ENCODE peak calls at places on chromosomes 4 and X, in ten cellular contexts. D is fibroblast of lung; K is left ventricle myocardium inferior; I is testis; B is uterus; Q is PC-9; M is tibial artery; W is naive thymus-derived CD4-positive, alpha-beta T cell; Y is GM23248; Z is mammary epithelial cell. U is an unnamed sample.

GRCh38 chr4:63036159-63036866 is 1372.9 kb downstream of the TECRL start:
- DNase-seq in D (no peak), K (no peak), I (no peak), B (no peak), Q (no peak), M (no peak), W (no peak), Y (no peak), Z (no peak), U (no peak)

GRCh38 chrX:55908685-55909212 is 191.2 kb downstream of the RRAGB start:
- DNase-seq in D (peak; percentile 8), K (no peak), I (peak; percentile 44), B (no peak), Q (peak; percentile 29), M (peak; percentile 16), W (peak; percentile 0), Y (peak; percentile 35), Z (peak; percentile 20), U (no peak)

GRCh38 chrX:15815779-15816452 is 25.6 kb downstream of the ZRSR2 start:
- DNase-seq in D (peak; percentile 33), K (no peak), I (peak; percentile 23), B (no peak), Q (no peak), M (no peak), W (peak; percentile 11), Y (peak; percentile 31), Z (no peak), U (no peak)

GRCh38 chr4:127643791-127644190 is 11.0 kb downstream of the INTU start:
- DNase-seq in D (no peak), K (no peak), I (no peak), B (no peak), Q (no peak), M (no peak), W (no peak), Y (no peak), Z (no peak), U (no peak)

GRCh38 chr4:87079967-87080366 is 140.5 kb downstream of the KLHL8 start:
- DNase-seq in D (no peak), K (no peak), I (no peak), B (no peak), Q (no peak), M (no peak), W (no peak), Y (no peak), Z (no peak), U (no peak)

GRCh38 chrX:17814059-17814458 is 47.0 kb downstream of the RAI2 start:
- DNase-seq in D (no peak), K (no peak), I (no peak), B (no peak), Q (no peak), M (no peak), W (no peak), Y (peak; percentile 19), Z (no peak), U (peak; percentile 75)

GRCh38 chrX:14712096-14712495 is 160.8 kb downstream of the FANCB start:
- DNase-seq in D (no peak), K (no peak), I (no peak), B (no peak), Q (no peak), M (no peak), W (no peak), Y (no peak), Z (no peak), U (no peak)

GRCh38 chr4:172650758-172651495 is 517.7 kb upstream of the GALNT7 start:
- DNase-seq in D (no peak), K (no peak), I (no peak), B (no peak), Q (no peak), M (no peak), W (no peak), Y (no peak), Z (no peak), U (no peak)

GRCh38 chrX:23246001-23246400 is 88.6 kb upstream of the PTCHD1 start:
- DNase-seq in D (peak; percentile 69), K (no peak), I (no peak), B (no peak), Q (no peak), M (no peak), W (no peak), Y (no peak), Z (peak; percentile 0), U (no peak)

GRCh38 chr4:7705062-7705461 is 234.6 kb downstream of the AFAP1 start:
- DNase-seq in D (no peak), K (peak; percentile 35), I (peak; percentile 76), B (no peak), Q (no peak), M (no peak), W (no peak), Y (peak; percentile 12), Z (no peak), U (no peak)

DNA sequence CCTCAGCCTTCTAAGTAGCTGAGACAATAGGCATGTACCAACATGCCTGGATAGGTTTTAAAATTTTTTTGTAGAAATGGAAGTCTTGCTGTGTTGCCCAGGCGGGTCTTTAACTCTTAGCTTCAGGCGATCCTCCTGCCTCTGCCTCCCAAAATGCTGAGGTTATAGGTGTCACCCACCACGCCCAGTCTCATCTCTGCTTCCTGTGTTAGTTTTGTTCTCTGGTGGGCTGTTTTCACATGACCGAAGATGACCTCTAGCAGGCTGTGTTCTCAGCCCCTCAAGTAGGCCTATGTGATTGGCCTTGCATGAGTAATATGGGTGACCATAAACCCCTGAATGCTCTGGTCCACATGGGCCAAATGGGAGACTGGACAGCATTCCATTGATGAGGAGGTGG is 56.8 kb upstream of the MSANTD1 start:
- DNase-seq in D (no peak), K (no peak), I (no peak), B (no peak), Q (no peak), M (no peak), W (no peak), Y (no peak), Z (peak; percentile 4), U (no peak)
- H3K36me3 ChIP-seq in D (peaks cover 15% of the 10 kb centered on the region), K (peaks cover 72% of the 10 kb centered on the region), I (no peaks in the 10 kb centered on the region), B (no peaks in the 10 kb centered on the region), Q (no peaks in the 10 kb centered on the region), M (peaks cover 94% of the 10 kb centered on the region), W (no peaks in the 10 kb centered on the region), Y (peaks cover 17% of the 10 kb centered on the region), Z (peaks cover 17% of the 10 kb centered on the region), U (peaks cover 40% of the 10 kb centered on the region)

GRCh38 chr4:165505991-165506779 is 127.4 kb downstream of the CPE start:
- DNase-seq in D (peak; percentile 86), K (no peak), I (no peak), B (no peak), Q (peak; percentile 1), M (no peak), W (no peak), Y (peak; percentile 72), Z (peak; percentile 52), U (peak; percentile 36)

GRCh38 chr4:165506780-165507305 is 128.0 kb downstream of the CPE start:
- DNase-seq in D (no peak), K (no peak), I (no peak), B (no peak), Q (no peak), M (no peak), W (no peak), Y (peak; percentile 9), Z (no peak), U (no peak)

GRCh38 chr4:165507381-165507780 is 128.6 kb downstream of the CPE start:
- DNase-seq in D (no peak), K (no peak), I (no peak), B (no peak), Q (no peak), M (no peak), W (no peak), Y (no peak), Z (no peak), U (no peak)

GRCh38 chr4:165508372-165509120 is 129.7 kb downstream of the CPE start:
- DNase-seq in D (no peak), K (no peak), I (no peak), B (no peak), Q (no peak), M (no peak), W (no peak), Y (no peak), Z (no peak), U (no peak)

GRCh38 chr4:165502919-165503907 is 124.4 kb downstream of the CPE start:
- DNase-seq in D (peak; percentile 57), K (no peak), I (no peak), B (no peak), Q (no peak), M (no peak), W (no peak), Y (peak; percentile 28), Z (peak; percentile 60), U (no peak)
- H3K27ac ChIP-seq in D (no peak overlapping the region), K (peak overlapping the region; percentile 3), I (no peak overlapping the region), B (no peak overlapping the region), Q (no peak overlapping the region), M (no peak overlapping the region), W (no peak overlapping the region), Y (no peak overlapping the region), Z (no peak overlapping the region), U (no peak overlapping the region)

DNA sequence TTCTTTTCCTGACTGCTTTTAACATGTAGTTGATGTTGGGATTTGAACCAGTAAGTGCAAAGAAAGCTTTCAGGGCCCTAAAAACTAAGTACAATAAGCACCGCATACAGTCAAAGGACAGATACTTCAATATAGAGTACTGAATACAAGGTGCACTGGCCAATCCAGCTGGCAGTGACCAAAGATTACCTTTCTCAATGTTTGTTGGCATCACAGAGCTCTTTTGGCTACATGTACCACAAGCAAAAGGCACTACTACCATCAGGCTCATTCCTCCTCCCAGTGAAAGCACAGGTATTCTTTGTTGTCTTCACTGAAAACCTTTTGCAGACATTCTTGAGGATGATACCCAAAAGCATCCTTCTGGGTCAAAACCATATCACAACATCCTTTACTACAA is 65.2 kb upstream of the ZCCHC13 start:
- DNase-seq in D (no peak), K (no peak), I (no peak), B (no peak), Q (no peak), M (no peak), W (no peak), Y (no peak), Z (no peak), U (no peak)
- H3K36me3 ChIP-seq in D (no peaks in the 10 kb centered on the region), K (no peaks in the 10 kb centered on the region), I (no peaks in the 10 kb centered on the region), B (no peaks in the 10 kb centered on the region), Q (peaks cover 6% of the 10 kb centered on the region), M (peaks cover 7% of the 10 kb centered on the region), W (no peaks in the 10 kb centered on the region), Y (no peaks in the 10 kb centered on the region), Z (peaks cover 4% of the 10 kb centered on the region), U (peaks cover 19% of the 10 kb centered on the region)

GRCh38 chr4:6447561-6448290 is 24.7 kb downstream of the PPP2R2C start:
- DNase-seq in D (no peak), K (no peak), I (no peak), B (no peak), Q (no peak), M (no peak), W (no peak), Y (no peak), Z (no peak), U (peak; percentile 47)

GRCh38 chr4:6444587-6444986 is 27.8 kb downstream of the PPP2R2C start:
- DNase-seq in D (no peak), K (no peak), I (no peak), B (no peak), Q (no peak), M (no peak), W (no peak), Y (no peak), Z (no peak), U (no peak)

GRCh38 chr4:6446538-6447451 is 25.6 kb downstream of the PPP2R2C start:
- DNase-seq in D (no peak), K (peak; percentile 49), I (no peak), B (peak; percentile 67), Q (no peak), M (no peak), W (no peak), Y (no peak), Z (no peak), U (peak; percentile 82)

GRCh38 chr4:6445403-6446129 is 26.8 kb downstream of the PPP2R2C start:
- DNase-seq in D (no peak), K (no peak), I (no peak), B (no peak), Q (no peak), M (no peak), W (no peak), Y (no peak), Z (no peak), U (no peak)

GRCh38 chr4:6446130-6446482 is 26.3 kb downstream of the PPP2R2C start:
- DNase-seq in D (no peak), K (no peak), I (no peak), B (no peak), Q (no peak), M (no peak), W (no peak), Y (no peak), Z (no peak), U (no peak)
- H3K27ac ChIP-seq in D (no peak overlapping the region), K (no peak overlapping the region), I (no peak overlapping the region), B (peak overlapping the region; percentile 57), Q (no peak overlapping the region), M (no peak overlapping the region), W (no peak overlapping the region), Y (no peak overlapping the region), Z (no peak overlapping the region), U (no peak overlapping the region)

U was measured in osteoblast.